ENCODE peak calls at places on chromosome 21, in nine cellular contexts. One of them, this sample, is unnamed.

GRCh38 chr21:37780991-37781983 is 135.0 kb downstream of the KCNJ6 start:
- DNase-seq in IMR-90: no peak
- DNase-seq in heart right ventricle: no peak
- DNase-seq in hepatocyte: no peak
- DNase-seq in CD8-positive, alpha-beta T cell: no peak
- DNase-seq in AG10803: peak
- DNase-seq in body of pancreas: no peak
- DNase-seq in dorsolateral prefrontal cortex: no peak
- DNase-seq in endodermal cell: peak
- DNase-seq in this sample: no peak

GRCh38 chr21:26169061-26169610 is 1.4 kb downstream of the APP start:
- DNase-seq in IMR-90: peak
- DNase-seq in heart right ventricle: no peak
- DNase-seq in hepatocyte: peak
- DNase-seq in CD8-positive, alpha-beta T cell: peak
- DNase-seq in AG10803: peak
- DNase-seq in body of pancreas: peak
- DNase-seq in dorsolateral prefrontal cortex: peak
- DNase-seq in endodermal cell: peak
- DNase-seq in this sample: peak

GRCh38 chr21:46079357-46080170 is 18.3 kb upstream of the COL6A2 start:
- DNase-seq in IMR-90: peak
- DNase-seq in heart right ventricle: peak
- DNase-seq in hepatocyte: peak
- DNase-seq in CD8-positive, alpha-beta T cell: no peak
- DNase-seq in AG10803: peak
- DNase-seq in body of pancreas: peak
- DNase-seq in dorsolateral prefrontal cortex: peak
- DNase-seq in endodermal cell: peak
- DNase-seq in this sample: peak

GRCh38 chr21:31354122-31354521 is 10.1 kb upstream of the TIAM1 start:
- DNase-seq in IMR-90: no peak
- DNase-seq in heart right ventricle: no peak
- DNase-seq in hepatocyte: no peak
- DNase-seq in CD8-positive, alpha-beta T cell: no peak
- DNase-seq in AG10803: no peak
- DNase-seq in body of pancreas: no peak
- DNase-seq in dorsolateral prefrontal cortex: no peak
- DNase-seq in endodermal cell: no peak
- DNase-seq in this sample: no peak

GRCh38 chr21:28541371-28542112 is 451.1 kb downstream of the LTN1 start:
- DNase-seq in IMR-90: no peak
- DNase-seq in heart right ventricle: no peak
- DNase-seq in hepatocyte: no peak
- DNase-seq in CD8-positive, alpha-beta T cell: no peak
- DNase-seq in AG10803: no peak
- DNase-seq in body of pancreas: no peak
- DNase-seq in dorsolateral prefrontal cortex: no peak
- DNase-seq in endodermal cell: no peak
- DNase-seq in this sample: no peak

GRCh38 chr21:33562389-33562788 is 19.6 kb downstream of the SON start:
- DNase-seq in IMR-90: no peak
- DNase-seq in heart right ventricle: no peak
- DNase-seq in hepatocyte: no peak
- DNase-seq in CD8-positive, alpha-beta T cell: no peak
- DNase-seq in AG10803: no peak
- DNase-seq in body of pancreas: no peak
- DNase-seq in dorsolateral prefrontal cortex: no peak
- DNase-seq in endodermal cell: no peak
- DNase-seq in this sample: no peak

GRCh38 chr21:32403201-32403701 is 9.3 kb upstream of the EVA1C start:
- DNase-seq in IMR-90: peak
- DNase-seq in heart right ventricle: peak
- DNase-seq in hepatocyte: peak
- DNase-seq in CD8-positive, alpha-beta T cell: peak
- DNase-seq in AG10803: peak
- DNase-seq in body of pancreas: peak
- DNase-seq in dorsolateral prefrontal cortex: peak
- DNase-seq in endodermal cell: peak
- DNase-seq in this sample: peak

GRCh38 chr21:45863751-45864150 is 117.8 kb upstream of the COL6A1 start:
- DNase-seq in IMR-90: no peak
- DNase-seq in heart right ventricle: no peak
- DNase-seq in hepatocyte: no peak
- DNase-seq in CD8-positive, alpha-beta T cell: no peak
- DNase-seq in AG10803: no peak
- DNase-seq in body of pancreas: no peak
- DNase-seq in dorsolateral prefrontal cortex: no peak
- DNase-seq in endodermal cell: peak
- DNase-seq in this sample: no peak

GRCh38 chr21:19353271-19353670 is 949.7 kb upstream of the TMPRSS15 start:
- DNase-seq in IMR-90: no peak
- DNase-seq in heart right ventricle: no peak
- DNase-seq in hepatocyte: no peak
- DNase-seq in CD8-positive, alpha-beta T cell: no peak
- DNase-seq in AG10803: no peak
- DNase-seq in body of pancreas: no peak
- DNase-seq in dorsolateral prefrontal cortex: no peak
- DNase-seq in endodermal cell: no peak
- DNase-seq in this sample: no peak

GRCh38 chr21:35658242-35658641 is 402.1 kb downstream of the SETD4 start:
- DNase-seq in IMR-90: peak
- DNase-seq in heart right ventricle: no peak
- DNase-seq in hepatocyte: no peak
- DNase-seq in CD8-positive, alpha-beta T cell: no peak
- DNase-seq in AG10803: peak
- DNase-seq in body of pancreas: no peak
- DNase-seq in dorsolateral prefrontal cortex: no peak
- DNase-seq in endodermal cell: no peak
- DNase-seq in this sample: peak

DNA sequence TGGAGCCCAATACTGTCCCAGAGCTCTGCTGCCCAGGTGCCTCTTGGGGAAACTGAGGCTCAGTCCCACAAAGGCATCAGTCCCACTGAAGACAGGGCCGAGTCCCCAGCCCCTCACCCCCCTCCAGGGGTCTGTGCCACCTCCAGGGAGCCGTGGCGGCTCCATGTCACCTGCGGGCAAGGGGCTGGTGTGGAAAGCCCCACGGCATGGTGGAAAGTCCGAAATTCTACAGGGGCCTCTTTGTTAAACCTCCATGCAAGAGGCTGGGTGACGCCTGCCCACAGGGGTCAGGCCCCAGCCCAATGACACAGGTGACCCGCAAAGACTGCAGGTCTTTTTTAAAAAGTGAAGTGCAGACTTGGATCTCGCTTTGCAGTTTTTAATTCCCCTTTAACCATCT is 3.3 kb upstream of the AIRE start:
- DNase-seq in IMR-90: no peak
- DNase-seq in heart right ventricle: no peak
- DNase-seq in hepatocyte: no peak
- DNase-seq in CD8-positive, alpha-beta T cell: no peak
- DNase-seq in AG10803: no peak
- DNase-seq in body of pancreas: no peak
- DNase-seq in dorsolateral prefrontal cortex: no peak
- DNase-seq in endodermal cell: no peak
- DNase-seq in this sample: no peak
- TF ChIP-seq CTCF in IMR-90: no peak
- TF ChIP-seq CTCF in heart right ventricle: no peak
- TF ChIP-seq CTCF in hepatocyte: no peak
- TF ChIP-seq CTCF in CD8-positive, alpha-beta T cell: no peak
- TF ChIP-seq CTCF in AG10803: no peak
- TF ChIP-seq CTCF in body of pancreas: no peak
- TF ChIP-seq CTCF in dorsolateral prefrontal cortex: no peak
- TF ChIP-seq CTCF in endodermal cell: no peak
- TF ChIP-seq CTCF in this sample: no peak

DNA sequence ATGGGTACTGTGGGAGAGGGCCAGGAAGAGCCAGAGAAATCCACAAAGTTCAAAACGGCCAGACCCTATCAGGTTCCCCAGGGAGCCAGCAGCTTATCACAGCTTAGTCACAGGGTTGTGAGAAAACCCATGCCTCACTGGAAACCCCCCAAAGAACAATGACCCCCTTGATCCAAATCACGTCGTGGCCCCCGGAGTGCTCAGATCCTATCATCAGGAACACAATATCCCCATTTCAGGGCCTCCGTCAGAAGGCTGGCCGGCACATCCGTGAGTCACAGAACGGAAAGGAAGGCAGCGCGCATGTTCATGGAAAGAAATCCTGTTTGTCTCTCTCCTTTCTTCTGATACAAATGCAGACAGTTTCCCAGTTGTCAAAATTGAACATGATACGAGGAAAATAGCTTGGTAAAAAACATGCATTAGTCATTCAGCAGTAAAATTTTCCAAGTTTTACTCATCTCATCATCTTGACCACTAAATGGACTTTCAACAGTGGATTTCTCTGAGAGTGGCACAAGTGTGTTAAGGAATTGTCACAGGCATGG is 125.0 kb downstream of the RIPK4 start:
- DNase-seq in IMR-90: peak
- DNase-seq in heart right ventricle: peak
- DNase-seq in hepatocyte: peak
- DNase-seq in CD8-positive, alpha-beta T cell: no peak
- DNase-seq in AG10803: peak
- DNase-seq in body of pancreas: peak
- DNase-seq in dorsolateral prefrontal cortex: peak
- DNase-seq in endodermal cell: peak
- DNase-seq in this sample: peak
- H3K4me3 ChIP-seq in IMR-90: no peak
- H3K4me3 ChIP-seq in heart right ventricle: no peak
- H3K4me3 ChIP-seq in hepatocyte: no peak
- H3K4me3 ChIP-seq in CD8-positive, alpha-beta T cell: no peak
- H3K4me3 ChIP-seq in AG10803: no peak
- H3K4me3 ChIP-seq in body of pancreas: no peak
- H3K4me3 ChIP-seq in dorsolateral prefrontal cortex: no peak
- H3K4me3 ChIP-seq in endodermal cell: peak
- H3K4me3 ChIP-seq in this sample: no peak

GRCh38 chr21:39182016-39182415 is 1.2 kb downstream of the PSMG1 start:
- DNase-seq in IMR-90: no peak
- DNase-seq in heart right ventricle: no peak
- DNase-seq in hepatocyte: no peak
- DNase-seq in CD8-positive, alpha-beta T cell: no peak
- DNase-seq in AG10803: no peak
- DNase-seq in body of pancreas: no peak
- DNase-seq in dorsolateral prefrontal cortex: no peak
- DNase-seq in endodermal cell: no peak
- DNase-seq in this sample: peak

GRCh38 chr21:39181205-39181818 is 1.9 kb downstream of the PSMG1 start:
- DNase-seq in IMR-90: no peak
- DNase-seq in heart right ventricle: no peak
- DNase-seq in hepatocyte: no peak
- DNase-seq in CD8-positive, alpha-beta T cell: no peak
- DNase-seq in AG10803: peak
- DNase-seq in body of pancreas: no peak
- DNase-seq in dorsolateral prefrontal cortex: no peak
- DNase-seq in endodermal cell: no peak
- DNase-seq in this sample: no peak

GRCh38 chr21:39182484-39183271 is 573 bp downstream of the PSMG1 start:
- DNase-seq in IMR-90: no peak
- DNase-seq in heart right ventricle: no peak
- DNase-seq in hepatocyte: no peak
- DNase-seq in CD8-positive, alpha-beta T cell: peak
- DNase-seq in AG10803: peak
- DNase-seq in body of pancreas: no peak
- DNase-seq in dorsolateral prefrontal cortex: no peak
- DNase-seq in endodermal cell: no peak
- DNase-seq in this sample: peak

GRCh38 chr21:39183272-39184049 is at the start of gene PSMG1:
- DNase-seq in IMR-90: peak
- DNase-seq in heart right ventricle: peak
- DNase-seq in hepatocyte: peak
- DNase-seq in CD8-positive, alpha-beta T cell: peak
- DNase-seq in AG10803: peak
- DNase-seq in body of pancreas: peak
- DNase-seq in dorsolateral prefrontal cortex: peak
- DNase-seq in endodermal cell: peak
- DNase-seq in this sample: peak

GRCh38 chr21:39180429-39181019 is 2.7 kb downstream of the PSMG1 start:
- DNase-seq in IMR-90: no peak
- DNase-seq in heart right ventricle: no peak
- DNase-seq in hepatocyte: no peak
- DNase-seq in CD8-positive, alpha-beta T cell: no peak
- DNase-seq in AG10803: peak
- DNase-seq in body of pancreas: no peak
- DNase-seq in dorsolateral prefrontal cortex: no peak
- DNase-seq in endodermal cell: no peak
- DNase-seq in this sample: peak
- TF ChIP-seq CTCF in IMR-90: peak
- TF ChIP-seq CTCF in heart right ventricle: no peak
- TF ChIP-seq CTCF in hepatocyte: no peak
- TF ChIP-seq CTCF in CD8-positive, alpha-beta T cell: no peak
- TF ChIP-seq CTCF in AG10803: peak
- TF ChIP-seq CTCF in body of pancreas: no peak
- TF ChIP-seq CTCF in dorsolateral prefrontal cortex: no peak
- TF ChIP-seq CTCF in endodermal cell: peak
- TF ChIP-seq CTCF in this sample: peak

GRCh38 chr21:43731891-43732711 is 13.2 kb downstream of the PDXK start:
- DNase-seq in IMR-90: no peak
- DNase-seq in heart right ventricle: no peak
- DNase-seq in hepatocyte: no peak
- DNase-seq in CD8-positive, alpha-beta T cell: no peak
- DNase-seq in AG10803: peak
- DNase-seq in body of pancreas: no peak
- DNase-seq in dorsolateral prefrontal cortex: no peak
- DNase-seq in endodermal cell: no peak
- DNase-seq in this sample: no peak

GRCh38 chr21:43734131-43734634 is 15.3 kb downstream of the PDXK start:
- DNase-seq in IMR-90: no peak
- DNase-seq in heart right ventricle: no peak
- DNase-seq in hepatocyte: no peak
- DNase-seq in CD8-positive, alpha-beta T cell: no peak
- DNase-seq in AG10803: no peak
- DNase-seq in body of pancreas: peak
- DNase-seq in dorsolateral prefrontal cortex: no peak
- DNase-seq in endodermal cell: no peak
- DNase-seq in this sample: peak

GRCh38 chr21:43733529-43734071 is 14.7 kb downstream of the PDXK start:
- DNase-seq in IMR-90: peak
- DNase-seq in heart right ventricle: no peak
- DNase-seq in hepatocyte: no peak
- DNase-seq in CD8-positive, alpha-beta T cell: no peak
- DNase-seq in AG10803: peak
- DNase-seq in body of pancreas: peak
- DNase-seq in dorsolateral prefrontal cortex: no peak
- DNase-seq in endodermal cell: no peak
- DNase-seq in this sample: peak

GRCh38 chr21:43733060-43733459 is 14.1 kb downstream of the PDXK start:
- DNase-seq in IMR-90: no peak
- DNase-seq in heart right ventricle: no peak
- DNase-seq in hepatocyte: no peak
- DNase-seq in CD8-positive, alpha-beta T cell: no peak
- DNase-seq in AG10803: no peak
- DNase-seq in body of pancreas: no peak
- DNase-seq in dorsolateral prefrontal cortex: no peak
- DNase-seq in endodermal cell: no peak
- DNase-seq in this sample: no peak

DNA sequence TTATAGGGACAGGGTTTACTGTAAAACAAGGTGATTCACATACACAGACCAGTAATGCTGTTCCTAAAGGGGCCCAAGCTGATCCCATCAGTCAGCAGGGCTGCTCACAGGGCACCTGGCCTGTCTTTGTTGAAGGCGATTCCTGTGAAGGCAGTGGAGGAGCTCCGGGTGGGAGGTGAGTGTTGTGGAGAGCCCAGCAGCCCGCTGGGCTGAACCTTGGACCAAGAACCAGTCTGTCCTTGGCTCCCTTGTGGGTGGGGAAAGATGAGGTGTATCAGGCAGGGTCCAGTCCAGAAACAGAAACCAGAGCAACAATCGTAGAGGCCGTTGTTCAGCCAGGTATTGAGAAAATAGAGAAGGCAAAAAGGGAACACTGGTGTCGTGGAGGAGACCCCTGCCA is 12.5 kb downstream of the PDXK start:
- DNase-seq in IMR-90: no peak
- DNase-seq in heart right ventricle: no peak
- DNase-seq in hepatocyte: peak
- DNase-seq in CD8-positive, alpha-beta T cell: no peak
- DNase-seq in AG10803: no peak
- DNase-seq in body of pancreas: peak
- DNase-seq in dorsolateral prefrontal cortex: no peak
- DNase-seq in endodermal cell: no peak
- DNase-seq in this sample: no peak
- H3K4me3 ChIP-seq in IMR-90: no peak
- H3K4me3 ChIP-seq in heart right ventricle: no peak
- H3K4me3 ChIP-seq in hepatocyte: no peak
- H3K4me3 ChIP-seq in CD8-positive, alpha-beta T cell: no peak
- H3K4me3 ChIP-seq in AG10803: no peak
- H3K4me3 ChIP-seq in body of pancreas: no peak
- H3K4me3 ChIP-seq in dorsolateral prefrontal cortex: peak
- H3K4me3 ChIP-seq in endodermal cell: no peak
- H3K4me3 ChIP-seq in this sample: no peak